ENCODE peak calls at places on chromosome 14, in five cellular contexts. One of them, this sample, is unnamed.

GRCh38 chr14:65333926-65334687 is 78.4 kb upstream of the FUT8 start:
- DNase-seq in NT2/D1: peak
- DNase-seq in HepG2: no peak
- DNase-seq in GM12878: no peak
- DNase-seq in HEK293T: no peak
- DNase-seq in this sample: no peak

GRCh38 chr14:92121207-92121669 is 268 bp downstream of the NDUFB1 start:
- DNase-seq in NT2/D1: no peak
- DNase-seq in HepG2: peak
- DNase-seq in GM12878: no peak
- DNase-seq in HEK293T: peak
- DNase-seq in this sample: no peak

GRCh38 chr14:25833341-25834121 is 764.3 kb downstream of the NOVA1 start:
- DNase-seq in NT2/D1: peak
- DNase-seq in HepG2: peak
- DNase-seq in GM12878: no peak
- DNase-seq in HEK293T: peak
- DNase-seq in this sample: peak

GRCh38 chr14:89184952-89185351 is 232.1 kb downstream of the FOXN3 start:
- DNase-seq in NT2/D1: no peak
- DNase-seq in HepG2: no peak
- DNase-seq in GM12878: no peak
- DNase-seq in HEK293T: no peak
- DNase-seq in this sample: no peak

GRCh38 chr14:92794961-92795360 is 856 bp downstream of the GOLGA5 start:
- DNase-seq in NT2/D1: no peak
- DNase-seq in HepG2: no peak
- DNase-seq in GM12878: no peak
- DNase-seq in HEK293T: no peak
- DNase-seq in this sample: no peak

GRCh38 chr14:67919259-67919658 is 99.7 kb downstream of the RAD51B start:
- DNase-seq in NT2/D1: no peak
- DNase-seq in HepG2: no peak
- DNase-seq in GM12878: no peak
- DNase-seq in HEK293T: no peak
- DNase-seq in this sample: no peak

GRCh38 chr14:67207810-67208209 is 18.6 kb downstream of the GARIN2 start:
- DNase-seq in NT2/D1: no peak
- DNase-seq in HepG2: no peak
- DNase-seq in GM12878: no peak
- DNase-seq in HEK293T: no peak
- DNase-seq in this sample: no peak

GRCh38 chr14:50605776-50606175 is 45.8 kb downstream of the ATL1 start:
- DNase-seq in NT2/D1: no peak
- DNase-seq in HepG2: no peak
- DNase-seq in GM12878: no peak
- DNase-seq in HEK293T: no peak
- DNase-seq in this sample: no peak

GRCh38 chr14:71115306-71115705 is 208.0 kb downstream of the PCNX1 start:
- DNase-seq in NT2/D1: no peak
- DNase-seq in HepG2: no peak
- DNase-seq in GM12878: no peak
- DNase-seq in HEK293T: no peak
- DNase-seq in this sample: no peak

GRCh38 chr14:52272375-52272774 is 4.9 kb downstream of the PTGDR start:
- DNase-seq in NT2/D1: no peak
- DNase-seq in HepG2: no peak
- DNase-seq in GM12878: no peak
- DNase-seq in HEK293T: peak
- DNase-seq in this sample: peak

GRCh38 chr14:67532998-67533753 is at the start of gene PLEKHH1:
- DNase-seq in NT2/D1: peak
- DNase-seq in HepG2: peak
- DNase-seq in GM12878: no peak
- DNase-seq in HEK293T: peak
- DNase-seq in this sample: peak

GRCh38 chr14:77311217-77311616 is 9.5 kb downstream of the POMT2 start:
- DNase-seq in NT2/D1: no peak
- DNase-seq in HepG2: no peak
- DNase-seq in GM12878: no peak
- DNase-seq in HEK293T: no peak
- DNase-seq in this sample: no peak

GRCh38 chr14:55448146-55448614 is 7.8 kb upstream of the TBPL2 start:
- DNase-seq in NT2/D1: no peak
- DNase-seq in HepG2: no peak
- DNase-seq in GM12878: no peak
- DNase-seq in HEK293T: peak
- DNase-seq in this sample: no peak

GRCh38 chr14:103091041-103091882 is 3.3 kb upstream of the EXOC3L4 start:
- DNase-seq in NT2/D1: no peak
- DNase-seq in HepG2: no peak
- DNase-seq in GM12878: no peak
- DNase-seq in HEK293T: no peak
- DNase-seq in this sample: peak
- TF ChIP-seq SUZ12 in NT2/D1: no peak
- TF ChIP-seq SUZ12 in HepG2: no peak
- TF ChIP-seq SUZ12 in GM12878: no peak
- TF ChIP-seq SUZ12 in HEK293T: no peak
- TF ChIP-seq SUZ12 in this sample: no peak

GRCh38 chr14:64045091-64045490 is 192.3 kb downstream of the SYNE2 start:
- DNase-seq in NT2/D1: no peak
- DNase-seq in HepG2: no peak
- DNase-seq in GM12878: no peak
- DNase-seq in HEK293T: no peak
- DNase-seq in this sample: no peak

GRCh38 chr14:64035143-64035542 is 182.3 kb downstream of the SYNE2 start:
- DNase-seq in NT2/D1: no peak
- DNase-seq in HepG2: no peak
- DNase-seq in GM12878: no peak
- DNase-seq in HEK293T: no peak
- DNase-seq in this sample: no peak

GRCh38 chr14:64038857-64039542 is 186.2 kb downstream of the SYNE2 start:
- DNase-seq in NT2/D1: no peak
- DNase-seq in HepG2: no peak
- DNase-seq in GM12878: no peak
- DNase-seq in HEK293T: no peak
- DNase-seq in this sample: no peak

GRCh38 chr14:64040044-64040443 is 187.2 kb downstream of the SYNE2 start:
- DNase-seq in NT2/D1: no peak
- DNase-seq in HepG2: no peak
- DNase-seq in GM12878: no peak
- DNase-seq in HEK293T: no peak
- DNase-seq in this sample: no peak
- TF ChIP-seq SUZ12 in NT2/D1: no peak
- TF ChIP-seq SUZ12 in HepG2: no peak
- TF ChIP-seq SUZ12 in GM12878: no peak
- TF ChIP-seq SUZ12 in HEK293T: no peak
- TF ChIP-seq SUZ12 in this sample: no peak

GRCh38 chr14:98231210-98231609 is 1040.8 kb downstream of the BCL11B start:
- DNase-seq in NT2/D1: no peak
- DNase-seq in HepG2: no peak
- DNase-seq in GM12878: no peak
- DNase-seq in HEK293T: no peak
- DNase-seq in this sample: no peak
- TF ChIP-seq SUZ12 in NT2/D1: no peak
- TF ChIP-seq SUZ12 in HepG2: no peak
- TF ChIP-seq SUZ12 in GM12878: no peak
- TF ChIP-seq SUZ12 in HEK293T: no peak
- TF ChIP-seq SUZ12 in this sample: no peak

DNA sequence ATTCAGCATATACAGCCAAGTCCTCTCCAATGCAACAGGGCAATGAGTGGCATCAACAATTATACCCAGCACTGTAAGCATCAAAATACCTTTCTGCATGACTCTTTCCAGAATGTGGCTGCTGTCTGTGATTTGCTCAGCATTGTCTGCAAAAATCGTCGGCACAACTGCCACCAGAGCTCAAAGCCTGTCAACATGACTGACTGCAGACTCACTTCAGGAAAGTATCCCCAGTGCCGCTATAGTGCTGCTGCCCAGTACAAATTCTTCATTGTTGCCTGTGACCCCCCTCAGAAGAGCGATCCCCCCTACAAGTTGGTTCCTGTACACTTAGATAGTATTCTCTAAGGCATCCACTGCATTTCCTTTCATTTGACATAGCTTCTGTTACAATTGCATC is 737 bp downstream of the RNASE6 start:
- DNase-seq in NT2/D1: no peak
- DNase-seq in HepG2: no peak
- DNase-seq in GM12878: no peak
- DNase-seq in HEK293T: no peak
- DNase-seq in this sample: no peak
- TF ChIP-seq SUZ12 in NT2/D1: no peak
- TF ChIP-seq SUZ12 in HepG2: no peak
- TF ChIP-seq SUZ12 in GM12878: no peak
- TF ChIP-seq SUZ12 in HEK293T: no peak
- TF ChIP-seq SUZ12 in this sample: no peak

GRCh38 chr14:76015191-76015590 is 29.6 kb downstream of the IFT43 start:
- DNase-seq in NT2/D1: no peak
- DNase-seq in HepG2: no peak
- DNase-seq in GM12878: no peak
- DNase-seq in HEK293T: no peak
- DNase-seq in this sample: no peak
- TF ChIP-seq SUZ12 in NT2/D1: no peak
- TF ChIP-seq SUZ12 in HepG2: no peak
- TF ChIP-seq SUZ12 in GM12878: no peak
- TF ChIP-seq SUZ12 in HEK293T: no peak
- TF ChIP-seq SUZ12 in this sample: no peak

GRCh38 chr14:33483110-33483509 is 467.8 kb downstream of the EGLN3 start:
- DNase-seq in NT2/D1: no peak
- DNase-seq in HepG2: no peak
- DNase-seq in GM12878: no peak
- DNase-seq in HEK293T: no peak
- DNase-seq in this sample: no peak
- TF ChIP-seq SUZ12 in NT2/D1: no peak
- TF ChIP-seq SUZ12 in HepG2: no peak
- TF ChIP-seq SUZ12 in GM12878: no peak
- TF ChIP-seq SUZ12 in HEK293T: no peak
- TF ChIP-seq SUZ12 in this sample: no peak

GRCh38 chr14:49249022-49249421 is 337.2 kb downstream of the RPS29 start:
- DNase-seq in NT2/D1: no peak
- DNase-seq in HepG2: no peak
- DNase-seq in GM12878: no peak
- DNase-seq in HEK293T: no peak
- DNase-seq in this sample: no peak

GRCh38 chr14:49250517-49250916 is 335.7 kb downstream of the RPS29 start:
- DNase-seq in NT2/D1: no peak
- DNase-seq in HepG2: no peak
- DNase-seq in GM12878: no peak
- DNase-seq in HEK293T: no peak
- DNase-seq in this sample: no peak

GRCh38 chr14:49250109-49250508 is 336.1 kb downstream of the RPS29 start:
- DNase-seq in NT2/D1: no peak
- DNase-seq in HepG2: no peak
- DNase-seq in GM12878: no peak
- DNase-seq in HEK293T: no peak
- DNase-seq in this sample: no peak
- TF ChIP-seq SUZ12 in NT2/D1: no peak
- TF ChIP-seq SUZ12 in HepG2: no peak
- TF ChIP-seq SUZ12 in GM12878: no peak
- TF ChIP-seq SUZ12 in HEK293T: no peak
- TF ChIP-seq SUZ12 in this sample: no peak

This sample was measured in H1.